ENCODE peak calls at places on chromosomes 5 and 9, in ten cellular contexts. S is left lung; G is CD8-positive, alpha-beta memory T cell; N is kidney; T is stimulated activated naive CD8-positive, alpha-beta T cell treated with anti-CD3 and anti-CD28 coated beads, Interleukin-15, Interleukin-2, amounts not matched to agents 100 U/mL and 50 U/mL, for 24 hours; B is substantia nigra; W is activated CD4-positive, CD25-positive, alpha-beta regulatory T cell treated with anti-CD3 and anti-CD28 coated beads, Interleukin-2, amount 50 U/mL, for 72 hours; F is K562; X is MCF 10A; U is Kasumi-1. Z is an unnamed sample.

GRCh38 chr5:114361724-114362196 is at the start of gene KCNN2:
- DNase-seq in S (peak), G (no peak), N (peak), T (no peak), B (peak), W (no peak), F (no peak), X (no peak), U (no peak), Z (no peak)

GRCh38 chr9:107700902-107701301 is 211.3 kb upstream of the KLF4 start:
- DNase-seq in S (no peak), G (no peak), N (no peak), T (no peak), B (no peak), W (no peak), F (no peak), X (no peak), U (no peak), Z (no peak)

GRCh38 chr9:33329117-33329563 is 38.8 kb downstream of the NFX1 start:
- DNase-seq in S (no peak), G (no peak), N (no peak), T (no peak), B (no peak), W (no peak), F (no peak), X (peak), U (no peak), Z (no peak)

GRCh38 chr9:109728696-109729300 is 51.2 kb upstream of the PALM2AKAP2 start:
- DNase-seq in S (no peak), G (no peak), N (no peak), T (no peak), B (no peak), W (no peak), F (no peak), X (no peak), U (no peak), Z (no peak)

GRCh38 chr9:2859776-2860379 is 16.0 kb upstream of the PUM3 start:
- DNase-seq in S (no peak), G (no peak), N (peak), T (peak), B (no peak), W (peak), F (peak), X (peak), U (peak), Z (no peak)

GRCh38 chr5:158609729-158610128 is 490.0 kb downstream of the EBF1 start:
- DNase-seq in S (no peak), G (no peak), N (no peak), T (no peak), B (no peak), W (no peak), F (no peak), X (no peak), U (no peak), Z (no peak)

GRCh38 chr9:16832101-16832500 is 38.4 kb downstream of the BNC2 start:
- DNase-seq in S (no peak), G (no peak), N (no peak), T (no peak), B (no peak), W (no peak), F (no peak), X (no peak), U (no peak), Z (no peak)

GRCh38 chr9:127741831-127742434 is 6.8 kb upstream of the TOR2A start:
- DNase-seq in S (peak), G (no peak), N (peak), T (no peak), B (peak), W (no peak), F (peak), X (no peak), U (no peak), Z (no peak)

GRCh38 chr5:132668706-132669454 is 4.9 kb upstream of the IL4 start:
- DNase-seq in S (no peak), G (no peak), N (no peak), T (no peak), B (no peak), W (no peak), F (no peak), X (no peak), U (no peak), Z (no peak)

GRCh38 chr9:73116030-73116429 is 35.6 kb upstream of the ANXA1 start:
- DNase-seq in S (no peak), G (no peak), N (no peak), T (no peak), B (no peak), W (no peak), F (no peak), X (no peak), U (no peak), Z (no peak)

GRCh38 chr9:129596541-129597328 is 24.2 kb downstream of the C9orf50 start:
- DNase-seq in S (no peak), G (no peak), N (peak), T (no peak), B (no peak), W (no peak), F (peak), X (no peak), U (no peak), Z (no peak)

GRCh38 chr9:34992376-34992951 is 2.9 kb downstream of the DNAJB5 start:
- DNase-seq in S (no peak), G (no peak), N (peak), T (peak), B (no peak), W (no peak), F (peak), X (peak), U (peak), Z (no peak)

GRCh38 chr9:106745457-106745856 is 117.5 kb upstream of the ZNF462 start:
- DNase-seq in S (no peak), G (no peak), N (no peak), T (no peak), B (no peak), W (no peak), F (no peak), X (peak), U (no peak), Z (no peak)

GRCh38 chr9:108637340-108637739 is 218.4 kb downstream of the ACTL7B start:
- DNase-seq in S (no peak), G (no peak), N (no peak), T (no peak), B (no peak), W (no peak), F (no peak), X (no peak), U (no peak), Z (no peak)

GRCh38 chr5:72115277-72115676 is 8.0 kb downstream of the MAP1B start:
- DNase-seq in S (no peak), G (no peak), N (no peak), T (no peak), B (no peak), W (no peak), F (no peak), X (no peak), U (no peak), Z (no peak)

GRCh38 chr9:109107402-109108240 is 12.1 kb downstream of the TMEM245 start:
- DNase-seq in S (no peak), G (no peak), N (no peak), T (no peak), B (no peak), W (no peak), F (peak), X (peak), U (no peak), Z (no peak)

GRCh38 chr5:125140855-125141254 is 394.4 kb upstream of the ZNF608 start:
- DNase-seq in S (no peak), G (no peak), N (no peak), T (no peak), B (no peak), W (no peak), F (no peak), X (no peak), U (no peak), Z (no peak)

GRCh38 chr5:141695627-141696180 is 13.7 kb upstream of the ARAP3 start:
- DNase-seq in S (no peak), G (no peak), N (peak), T (no peak), B (no peak), W (no peak), F (no peak), X (peak), U (no peak), Z (no peak)

GRCh38 chr5:168885324-168886120 is 306.4 kb upstream of the PANK3 start:
- DNase-seq in S (no peak), G (no peak), N (no peak), T (no peak), B (no peak), W (no peak), F (no peak), X (no peak), U (no peak), Z (no peak)

GRCh38 chr9:34592895-34593601 is 3.5 kb upstream of the CNTFR start:
- DNase-seq in S (no peak), G (no peak), N (peak), T (no peak), B (peak), W (no peak), F (no peak), X (peak), U (no peak), Z (no peak)

GRCh38 chr5:151095341-151096000 is 14.6 kb upstream of the TNIP1 start:
- DNase-seq in S (no peak), G (no peak), N (peak), T (no peak), B (no peak), W (no peak), F (peak), X (peak), U (peak), Z (no peak)

GRCh38 chr9:137952976-137953666 is 75.5 kb downstream of the CACNA1B start:
- DNase-seq in S (no peak), G (no peak), N (no peak), T (no peak), B (no peak), W (no peak), F (no peak), X (no peak), U (no peak), Z (no peak)

GRCh38 chr5:71939452-71939932 is 167.8 kb upstream of the MAP1B start:
- DNase-seq in S (no peak), G (no peak), N (no peak), T (no peak), B (no peak), W (no peak), F (no peak), X (no peak), U (no peak), Z (no peak)

GRCh38 chr9:93899609-93900435 is 55.3 kb downstream of the BARX1 start:
- DNase-seq in S (peak), G (no peak), N (no peak), T (no peak), B (no peak), W (peak), F (no peak), X (no peak), U (no peak), Z (no peak)

GRCh38 chr5:181283347-181283746 is 22.4 kb upstream of the TRIM52 start:
- DNase-seq in S (no peak), G (no peak), N (no peak), T (no peak), B (no peak), W (no peak), F (no peak), X (peak), U (no peak), Z (no peak)

GRCh38 chr5:664343-664993 is 28.7 kb downstream of the TPPP start:
- DNase-seq in S (peak), G (no peak), N (no peak), T (no peak), B (no peak), W (peak), F (no peak), X (no peak), U (no peak), Z (no peak)

GRCh38 chr9:76667521-76667957 is 96.7 kb upstream of the PCA3 start:
- DNase-seq in S (no peak), G (no peak), N (no peak), T (no peak), B (no peak), W (no peak), F (no peak), X (no peak), U (no peak), Z (no peak)

GRCh38 chr5:56350030-56350594 is 117.0 kb upstream of the ANKRD55 start:
- DNase-seq in S (no peak), G (no peak), N (no peak), T (no peak), B (no peak), W (no peak), F (no peak), X (no peak), U (no peak), Z (no peak)

GRCh38 chr5:92629000-92629399 is 952.0 kb downstream of the NR2F1-AS1 start:
- DNase-seq in S (no peak), G (no peak), N (no peak), T (no peak), B (no peak), W (no peak), F (no peak), X (no peak), U (no peak), Z (no peak)

GRCh38 chr5:89668821-89669220 is 740.7 kb downstream of the CETN3 start:
- DNase-seq in S (no peak), G (no peak), N (no peak), T (no peak), B (no peak), W (no peak), F (no peak), X (no peak), U (no peak), Z (no peak)

GRCh38 chr9:137823986-137824771 is 53.4 kb upstream of the CACNA1B start:
- DNase-seq in S (no peak), G (no peak), N (no peak), T (no peak), B (no peak), W (no peak), F (no peak), X (no peak), U (no peak), Z (no peak)

GRCh38 chr9:37102476-37102875 is 17.9 kb upstream of the ZCCHC7 start:
- DNase-seq in S (no peak), G (no peak), N (no peak), T (no peak), B (no peak), W (no peak), F (no peak), X (no peak), U (no peak), Z (no peak)

GRCh38 chr9:95003694-95004451 is 277.4 kb downstream of the AOPEP start:
- DNase-seq in S (peak), G (peak), N (peak), T (peak), B (no peak), W (peak), F (peak), X (peak), U (peak), Z (no peak)

GRCh38 chr5:4553130-4553529 is 587.0 kb upstream of the ADAMTS16 start:
- DNase-seq in S (no peak), G (no peak), N (no peak), T (no peak), B (no peak), W (no peak), F (no peak), X (no peak), U (no peak), Z (no peak)

GRCh38 chr9:37801287-37801850 is 772 bp downstream of the DCAF10 start:
- DNase-seq in S (peak), G (no peak), N (peak), T (peak), B (no peak), W (no peak), F (peak), X (peak), U (peak), Z (no peak)

GRCh38 chr5:95843733-95844223 is 21.3 kb upstream of the GLRX start:
- DNase-seq in S (no peak), G (no peak), N (no peak), T (no peak), B (no peak), W (no peak), F (no peak), X (peak), U (peak), Z (no peak)

Z was measured in activated T-helper 1 cell treated with anti-CD3 and anti-CD28 coated beads, Interleukin-12 subunit alpha, Interleukin-12 subunit beta, Interleukin-2, Interleukin-4 antibody, amounts not matched to agents 30 ng/mL and 10 ng/mL and 1 ng/mL, durations not matched to agents 14 hours and 24 hours and 36 hours.